ENCODE peak calls at places on chromosomes 11 and 22, in four cellular contexts. C is A549, Y is fibroblast of mammary gland, Z is PC-3. U is an unnamed sample.

GRCh38 chr22:46619240-46619829 is 851 bp upstream of the GRAMD4 start:
- DNase-seq in Y (no peak), Z (no peak), C (no peak), U (peak)

GRCh38 chr11:25891960-25892359 is 440.0 kb upstream of the ANO3 start:
- DNase-seq in Y (no peak), Z (no peak), C (no peak), U (no peak)

GRCh38 chr11:36008576-36008975 is 64.7 kb downstream of the LDLRAD3 start:
- DNase-seq in Y (peak), Z (peak), C (no peak), U (no peak)

GRCh38 chr11:70032943-70033710 is 45.0 kb upstream of the ANO1 start:
- DNase-seq in Z (no peak), C (no peak), Y (no peak), U (no peak)

GRCh38 chr22:43550024-43550620 is 138.3 kb downstream of the MPPED1 start:
- DNase-seq in Z (no peak), C (no peak), Y (no peak), U (no peak)

GRCh38 chr11:18313985-18314763 is 7.8 kb downstream of the HPS5 start:
- DNase-seq in C (peak), Y (peak), Z (no peak), U (peak)

GRCh38 chr11:116177521-116178220 is 595.1 kb downstream of the BUD13 start:
- DNase-seq in Z (peak), C (no peak), Y (no peak), U (no peak)

GRCh38 chr11:29018631-29019030 is 910.4 kb downstream of the METTL15 start:
- DNase-seq in C (peak), Z (peak), Y (peak), U (peak)

GRCh38 chr11:127002669-127003259 is 2.2 kb upstream of the KIRREL3 start:
- DNase-seq in Y (no peak), C (no peak), Z (no peak), U (no peak)

GRCh38 chr11:29318134-29318845 is 698.5 kb downstream of the KCNA4 start:
- DNase-seq in Y (peak), Z (peak), C (peak), U (peak)

GRCh38 chr11:130839950-130840666 is 76.2 kb downstream of the SNX19 start:
- DNase-seq in C (no peak), Z (no peak), Y (peak), U (peak)

GRCh38 chr11:35682230-35683195 is 19.9 kb downstream of the TRIM44 start:
- DNase-seq in Z (no peak), C (no peak), Y (peak), U (peak)

GRCh38 chr11:111426615-111427014 is 47.5 kb upstream of the POU2AF1 start:
- DNase-seq in Z (no peak), C (no peak), Y (no peak), U (no peak)

GRCh38 chr11:126896025-126896424 is 104.5 kb downstream of the KIRREL3 start:
- DNase-seq in C (no peak), Y (no peak), Z (no peak), U (no peak)

GRCh38 chr11:88357323-88358039 is 19.9 kb upstream of the CTSC start:
- DNase-seq in C (peak), Z (peak), Y (peak), U (peak)

GRCh38 chr22:20029550-20030225 is 8.8 kb downstream of the TANGO2 start:
- DNase-seq in C (no peak), Z (no peak), Y (no peak), U (no peak)

GRCh38 chr22:20032407-20032991 is 11.6 kb downstream of the TANGO2 start:
- DNase-seq in Y (no peak), C (no peak), Z (no peak), U (no peak)

GRCh38 chr22:20034143-20034542 is 13.2 kb downstream of the TANGO2 start:
- DNase-seq in C (no peak), Z (no peak), Y (no peak), U (no peak)

GRCh38 chr22:20033045-20033706 is 12.3 kb downstream of the TANGO2 start:
- DNase-seq in Y (no peak), C (no peak), Z (no peak), U (peak)

GRCh38 chr22:20031732-20032406 is 11.0 kb downstream of the TANGO2 start:
- DNase-seq in C (no peak), Z (no peak), Y (no peak), U (no peak)
- H3K4me3 ChIP-seq in C (no peak), Z (no peak), Y (no peak), U (no peak)

GRCh38 chr11:86799680-86800075 is 664 bp upstream of the PRSS23 start:
- DNase-seq in Z (no peak), C (peak), Y (no peak), U (no peak)
- TF ChIP-seq CTCF in Z (no peak), C (peak), Y (no peak), U (no peak)

GRCh38 chr11:114073506-114074381 is 14.2 kb downstream of the ZBTB16 start:
- DNase-seq in C (no peak), Z (no peak), Y (no peak), U (no peak)
- H3K4me3 ChIP-seq in C (no peak), Z (no peak), Y (no peak), U (no peak)

GRCh38 chr22:24997023-24997422 is 44.5 kb downstream of the KIAA1671 start:
- DNase-seq in C (no peak), Z (no peak), Y (no peak), U (no peak)

GRCh38 chr22:24996420-24996952 is 44.0 kb downstream of the KIAA1671 start:
- DNase-seq in C (peak), Y (peak), Z (peak), U (peak)

GRCh38 chr22:24995649-24996180 is 43.2 kb downstream of the KIAA1671 start:
- DNase-seq in Z (no peak), Y (no peak), C (no peak), U (no peak)

GRCh38 chr22:24992946-24993345 is 40.4 kb downstream of the KIAA1671 start:
- DNase-seq in C (no peak), Z (no peak), Y (no peak), U (no peak)

GRCh38 chr22:24994070-24994763 is 41.7 kb downstream of the KIAA1671 start:
- DNase-seq in C (peak), Y (peak), Z (peak), U (peak)
- TF ChIP-seq CTCF in C (peak), Y (no peak), Z (peak), U (no peak)

U was measured in AG10803.